ENCODE peak calls at places on chromosomes 12 and 14, in six cellular contexts. Q, O, Z, S, R and J are unnamed samples.

GRCh38 chr14:105498430-105499255 is 7.6 kb downstream of the TEDC1 start:
- DNase-seq in Q (no peak), O (no peak), Z (no peak), S (no peak), R (no peak), J (no peak)

GRCh38 chr12:118633071-118633470 is 256.7 kb downstream of the SUDS3 start:
- DNase-seq in Q (no peak), O (no peak), Z (no peak), S (no peak), R (no peak), J (no peak)

GRCh38 chr12:123474493-123475255 is 16.7 kb downstream of the SNRNP35 start:
- DNase-seq in Q (no peak), O (no peak), Z (no peak), S (no peak), R (no peak), J (no peak)

GRCh38 chr12:117047810-117048584 is 51.2 kb downstream of the TESC start:
- DNase-seq in Q (no peak), O (peak; percentile 22), Z (no peak), S (peak; percentile 35), R (no peak), J (peak; percentile 12)

GRCh38 chr14:89185919-89186849 is 230.8 kb downstream of the FOXN3 start:
- DNase-seq in Q (no peak), O (peak; percentile 68), Z (no peak), S (peak; percentile 43), R (no peak), J (peak; percentile 23)

GRCh38 chr14:100654814-100655795 is 67.9 kb upstream of the BEGAIN start:
- DNase-seq in Q (no peak), O (no peak), Z (peak; percentile 88), S (no peak), R (no peak), J (no peak)

GRCh38 chr14:100441271-100441947 is 118.3 kb downstream of the SLC25A47 start:
- DNase-seq in Q (no peak), O (no peak), Z (no peak), S (no peak), R (no peak), J (no peak)

GRCh38 chr12:7142057-7142644 is 12.0 kb downstream of the CLSTN3 start:
- DNase-seq in Q (no peak), O (no peak), Z (peak; percentile 83), S (peak; percentile 58), R (no peak), J (no peak)

GRCh38 chr12:108966378-108967151 is 54.3 kb downstream of the SVOP start:
- DNase-seq in Q (no peak), O (no peak), Z (peak; percentile 64), S (no peak), R (no peak), J (no peak)

GRCh38 chr14:60510254-60510975 is 1.5 kb downstream of the SIX6 start:
- DNase-seq in Q (no peak), O (no peak), Z (no peak), S (no peak), R (no peak), J (no peak)

GRCh38 chr14:91414475-91415342 is 2.9 kb downstream of the CCDC88C start:
- DNase-seq in Q (no peak), O (no peak), Z (no peak), S (no peak), R (no peak), J (no peak)

GRCh38 chr12:44465139-44465538 is 411.0 kb downstream of the NELL2 start:
- DNase-seq in Q (no peak), O (no peak), Z (no peak), S (no peak), R (no peak), J (no peak)

GRCh38 chr12:19666070-19666469 is 226.8 kb downstream of the AEBP2 start:
- DNase-seq in Q (no peak), O (no peak), Z (no peak), S (no peak), R (no peak), J (no peak)

GRCh38 chr12:93243689-93244513 is 133.8 kb upstream of the NUDT4 start:
- DNase-seq in Q (no peak), O (peak; percentile 46), Z (no peak), S (peak; percentile 94), R (peak; percentile 82), J (no peak)

GRCh38 chr14:57480044-57480443 is 13.6 kb downstream of the CCDC198 start:
- DNase-seq in Q (no peak), O (peak; percentile 20), Z (no peak), S (no peak), R (peak; percentile 35), J (no peak)

GRCh38 chr14:96304956-96305355 is 48.9 kb downstream of the BDKRB1 start:
- DNase-seq in Q (no peak), O (no peak), Z (peak; percentile 44), S (no peak), R (no peak), J (no peak)

GRCh38 chr12:82805812-82806497 is 119.2 kb downstream of the TMTC2 start:
- DNase-seq in Q (no peak), O (no peak), Z (no peak), S (peak; percentile 38), R (no peak), J (no peak)

GRCh38 chr12:30136661-30137060 is 352.9 kb upstream of the TMTC1 start:
- DNase-seq in Q (no peak), O (no peak), Z (no peak), S (no peak), R (no peak), J (no peak)

GRCh38 chr12:51863363-51863920 is 14.9 kb upstream of the FIGNL2 start:
- DNase-seq in Q (no peak), O (no peak), Z (peak; percentile 10), S (peak; percentile 21), R (no peak), J (no peak)

GRCh38 chr14:60510976-60511599 is 2.1 kb downstream of the SIX6 start:
- DNase-seq in Q (no peak), O (no peak), Z (no peak), S (no peak), R (no peak), J (no peak)

GRCh38 chr14:79629891-79630560 is 581.3 kb downstream of the DIO2 start:
- DNase-seq in Q (no peak), O (no peak), Z (no peak), S (peak; percentile 9), R (no peak), J (no peak)

GRCh38 chr12:39619316-39619659 is 315 bp downstream of the ABCD2 start:
- DNase-seq in Q (no peak), O (no peak), Z (peak; percentile 40), S (peak; percentile 28), R (no peak), J (no peak)

GRCh38 chr12:113071427-113072112 is 15.0 kb downstream of the DTX1 start:
- DNase-seq in Q (no peak), O (no peak), Z (no peak), S (no peak), R (no peak), J (no peak)

GRCh38 chr12:78703820-78704525 is 160.6 kb upstream of the SYT1 start:
- DNase-seq in Q (no peak), O (peak; percentile 86), Z (no peak), S (peak; percentile 58), R (peak; percentile 52), J (peak; percentile 73)

GRCh38 chr12:58540480-58541299 is 379.6 kb downstream of the LRIG3 start:
- DNase-seq in Q (no peak), O (peak; percentile 77), Z (peak; percentile 78), S (peak; percentile 92), R (peak; percentile 74), J (peak; percentile 54)